ENCODE peak calls at places on chromosomes 1 and 21, in five cellular contexts. One of them, this sample, is unnamed.

GRCh38 chr21:34313116-34313515 is 50.7 kb upstream of the KCNE2 start:
- DNase-seq in cardiac fibroblast: peak; percentile 28
- DNase-seq in CD4-positive, alpha-beta T cell: no peak
- DNase-seq in stimulated activated CD4-positive, alpha-beta T cell treated with anti-CD3 and anti-CD28 coated beads, Interleukin-4, amount 100 ng/mL, for 48 hours: no peak
- DNase-seq in NCI-H1105 treated with DMSO at 0.1 percent for 48 hours: no peak
- DNase-seq in this sample: no peak

GRCh38 chr1:213512316-213512715 is 461.3 kb downstream of the RPS6KC1 start:
- DNase-seq in NCI-H1105 treated with DMSO at 0.1 percent for 48 hours: no peak
- DNase-seq in CD4-positive, alpha-beta T cell: no peak
- DNase-seq in stimulated activated CD4-positive, alpha-beta T cell treated with anti-CD3 and anti-CD28 coated beads, Interleukin-4, amount 100 ng/mL, for 48 hours: no peak
- DNase-seq in cardiac fibroblast: no peak
- DNase-seq in this sample: no peak

GRCh38 chr1:155971910-155972809 is 6.2 kb downstream of the ARHGEF2 start:
- DNase-seq in cardiac fibroblast: no peak
- DNase-seq in stimulated activated CD4-positive, alpha-beta T cell treated with anti-CD3 and anti-CD28 coated beads, Interleukin-4, amount 100 ng/mL, for 48 hours: no peak
- DNase-seq in NCI-H1105 treated with DMSO at 0.1 percent for 48 hours: no peak
- DNase-seq in CD4-positive, alpha-beta T cell: no peak
- DNase-seq in this sample: no peak

GRCh38 chr21:26165331-26165730 is 5.2 kb downstream of the APP start:
- DNase-seq in NCI-H1105 treated with DMSO at 0.1 percent for 48 hours: no peak
- DNase-seq in stimulated activated CD4-positive, alpha-beta T cell treated with anti-CD3 and anti-CD28 coated beads, Interleukin-4, amount 100 ng/mL, for 48 hours: no peak
- DNase-seq in CD4-positive, alpha-beta T cell: no peak
- DNase-seq in cardiac fibroblast: no peak
- DNase-seq in this sample: no peak

GRCh38 chr1:91397605-91398004 is 7.0 kb downstream of the HFM1 start:
- DNase-seq in CD4-positive, alpha-beta T cell: no peak
- DNase-seq in NCI-H1105 treated with DMSO at 0.1 percent for 48 hours: peak; percentile 20
- DNase-seq in stimulated activated CD4-positive, alpha-beta T cell treated with anti-CD3 and anti-CD28 coated beads, Interleukin-4, amount 100 ng/mL, for 48 hours: no peak
- DNase-seq in cardiac fibroblast: no peak
- DNase-seq in this sample: no peak

GRCh38 chr1:27601771-27602509 is 2.0 kb downstream of the AHDC1 start:
- DNase-seq in CD4-positive, alpha-beta T cell: no peak
- DNase-seq in NCI-H1105 treated with DMSO at 0.1 percent for 48 hours: no peak
- DNase-seq in cardiac fibroblast: no peak
- DNase-seq in stimulated activated CD4-positive, alpha-beta T cell treated with anti-CD3 and anti-CD28 coated beads, Interleukin-4, amount 100 ng/mL, for 48 hours: no peak
- DNase-seq in this sample: no peak

GRCh38 chr1:232462200-232462599 is 167.7 kb downstream of the SIPA1L2 start:
- DNase-seq in cardiac fibroblast: no peak
- DNase-seq in CD4-positive, alpha-beta T cell: no peak
- DNase-seq in stimulated activated CD4-positive, alpha-beta T cell treated with anti-CD3 and anti-CD28 coated beads, Interleukin-4, amount 100 ng/mL, for 48 hours: no peak
- DNase-seq in NCI-H1105 treated with DMSO at 0.1 percent for 48 hours: peak; percentile 33
- DNase-seq in this sample: no peak

GRCh38 chr1:175317309-175317708 is 124.7 kb upstream of the KIAA0040 start:
- DNase-seq in CD4-positive, alpha-beta T cell: no peak
- DNase-seq in cardiac fibroblast: peak; percentile 12
- DNase-seq in stimulated activated CD4-positive, alpha-beta T cell treated with anti-CD3 and anti-CD28 coated beads, Interleukin-4, amount 100 ng/mL, for 48 hours: no peak
- DNase-seq in NCI-H1105 treated with DMSO at 0.1 percent for 48 hours: no peak
- DNase-seq in this sample: no peak

GRCh38 chr1:39539252-39539790 is 37.3 kb downstream of the PABPC4 start:
- DNase-seq in stimulated activated CD4-positive, alpha-beta T cell treated with anti-CD3 and anti-CD28 coated beads, Interleukin-4, amount 100 ng/mL, for 48 hours: peak; percentile 17
- DNase-seq in CD4-positive, alpha-beta T cell: peak; percentile 20
- DNase-seq in NCI-H1105 treated with DMSO at 0.1 percent for 48 hours: peak; percentile 51
- DNase-seq in cardiac fibroblast: peak; percentile 86
- DNase-seq in this sample: peak; percentile 36

GRCh38 chr1:64855557-64855956 is 110.7 kb downstream of the RAVER2 start:
- DNase-seq in stimulated activated CD4-positive, alpha-beta T cell treated with anti-CD3 and anti-CD28 coated beads, Interleukin-4, amount 100 ng/mL, for 48 hours: no peak
- DNase-seq in NCI-H1105 treated with DMSO at 0.1 percent for 48 hours: no peak
- DNase-seq in cardiac fibroblast: no peak
- DNase-seq in CD4-positive, alpha-beta T cell: no peak
- DNase-seq in this sample: no peak

GRCh38 chr1:55604194-55604593 is 389.0 kb upstream of the USP24 start:
- DNase-seq in CD4-positive, alpha-beta T cell: no peak
- DNase-seq in NCI-H1105 treated with DMSO at 0.1 percent for 48 hours: no peak
- DNase-seq in stimulated activated CD4-positive, alpha-beta T cell treated with anti-CD3 and anti-CD28 coated beads, Interleukin-4, amount 100 ng/mL, for 48 hours: no peak
- DNase-seq in cardiac fibroblast: no peak
- DNase-seq in this sample: no peak

GRCh38 chr1:230976825-230977747 is 1.6 kb downstream of the TTC13 start:
- DNase-seq in NCI-H1105 treated with DMSO at 0.1 percent for 48 hours: no peak
- DNase-seq in cardiac fibroblast: no peak
- DNase-seq in stimulated activated CD4-positive, alpha-beta T cell treated with anti-CD3 and anti-CD28 coated beads, Interleukin-4, amount 100 ng/mL, for 48 hours: no peak
- DNase-seq in CD4-positive, alpha-beta T cell: peak; percentile 8
- DNase-seq in this sample: no peak

GRCh38 chr1:248243204-248243603 is 12.0 kb downstream of the OR2M4 start:
- DNase-seq in NCI-H1105 treated with DMSO at 0.1 percent for 48 hours: peak; percentile 33
- DNase-seq in cardiac fibroblast: peak; percentile 56
- DNase-seq in stimulated activated CD4-positive, alpha-beta T cell treated with anti-CD3 and anti-CD28 coated beads, Interleukin-4, amount 100 ng/mL, for 48 hours: no peak
- DNase-seq in CD4-positive, alpha-beta T cell: no peak
- DNase-seq in this sample: no peak

GRCh38 chr1:11787251-11787803 is 18.4 kb downstream of the MTHFR start:
- DNase-seq in cardiac fibroblast: peak; percentile 51
- DNase-seq in CD4-positive, alpha-beta T cell: no peak
- DNase-seq in NCI-H1105 treated with DMSO at 0.1 percent for 48 hours: no peak
- DNase-seq in stimulated activated CD4-positive, alpha-beta T cell treated with anti-CD3 and anti-CD28 coated beads, Interleukin-4, amount 100 ng/mL, for 48 hours: no peak
- DNase-seq in this sample: no peak

GRCh38 chr1:213061263-213061662 is 10.2 kb downstream of the RPS6KC1 start:
- DNase-seq in CD4-positive, alpha-beta T cell: no peak
- DNase-seq in stimulated activated CD4-positive, alpha-beta T cell treated with anti-CD3 and anti-CD28 coated beads, Interleukin-4, amount 100 ng/mL, for 48 hours: no peak
- DNase-seq in NCI-H1105 treated with DMSO at 0.1 percent for 48 hours: no peak
- DNase-seq in cardiac fibroblast: no peak
- DNase-seq in this sample: no peak

GRCh38 chr1:54168206-54168965 is 15.6 kb upstream of the CDCP2 start:
- DNase-seq in NCI-H1105 treated with DMSO at 0.1 percent for 48 hours: no peak
- DNase-seq in stimulated activated CD4-positive, alpha-beta T cell treated with anti-CD3 and anti-CD28 coated beads, Interleukin-4, amount 100 ng/mL, for 48 hours: no peak
- DNase-seq in CD4-positive, alpha-beta T cell: no peak
- DNase-seq in cardiac fibroblast: no peak
- DNase-seq in this sample: no peak

GRCh38 chr1:59879556-59879955 is 47.0 kb downstream of the CYP2J2 start:
- DNase-seq in cardiac fibroblast: peak; percentile 80
- DNase-seq in CD4-positive, alpha-beta T cell: peak; percentile 14
- DNase-seq in NCI-H1105 treated with DMSO at 0.1 percent for 48 hours: peak; percentile 12
- DNase-seq in stimulated activated CD4-positive, alpha-beta T cell treated with anti-CD3 and anti-CD28 coated beads, Interleukin-4, amount 100 ng/mL, for 48 hours: no peak
- DNase-seq in this sample: peak; percentile 65

GRCh38 chr21:26846036-26846931 is 1.1 kb upstream of the ADAMTS1 start:
- DNase-seq in cardiac fibroblast: peak; percentile 71
- DNase-seq in stimulated activated CD4-positive, alpha-beta T cell treated with anti-CD3 and anti-CD28 coated beads, Interleukin-4, amount 100 ng/mL, for 48 hours: no peak
- DNase-seq in CD4-positive, alpha-beta T cell: no peak
- DNase-seq in NCI-H1105 treated with DMSO at 0.1 percent for 48 hours: no peak
- DNase-seq in this sample: no peak

GRCh38 chr1:94552071-94552586 is 10.6 kb upstream of the F3 start:
- DNase-seq in CD4-positive, alpha-beta T cell: no peak
- DNase-seq in cardiac fibroblast: no peak
- DNase-seq in NCI-H1105 treated with DMSO at 0.1 percent for 48 hours: no peak
- DNase-seq in stimulated activated CD4-positive, alpha-beta T cell treated with anti-CD3 and anti-CD28 coated beads, Interleukin-4, amount 100 ng/mL, for 48 hours: no peak
- DNase-seq in this sample: no peak

GRCh38 chr1:93253471-93253870 is 72.9 kb downstream of the CCDC18 start:
- DNase-seq in cardiac fibroblast: no peak
- DNase-seq in stimulated activated CD4-positive, alpha-beta T cell treated with anti-CD3 and anti-CD28 coated beads, Interleukin-4, amount 100 ng/mL, for 48 hours: no peak
- DNase-seq in NCI-H1105 treated with DMSO at 0.1 percent for 48 hours: no peak
- DNase-seq in CD4-positive, alpha-beta T cell: no peak
- DNase-seq in this sample: no peak

This sample was measured in smooth muscle cell of the brain vasculature.